ENCODE peak calls at places on chromosomes 3 and 15, in five cellular contexts. One of them, this sample, is unnamed.
A peak's percentile ranks its signal among the peaks of the same experiment; 100 is the strongest.

GRCh38 chr15:59841036-59841435 is 151.9 kb upstream of the BNIP2 start:
- DNase-seq in GM23338: no peak
- DNase-seq in HepG2: no peak
- DNase-seq in HCT116: no peak
- DNase-seq in SK-N-SH: no peak
- DNase-seq in this sample: no peak

GRCh38 chr3:170862618-170863374 is 7.2 kb downstream of the RPL22L1 start:
- DNase-seq in GM23338: peak; percentile 46
- DNase-seq in HepG2: no peak
- DNase-seq in HCT116: no peak
- DNase-seq in SK-N-SH: no peak
- DNase-seq in this sample: no peak

GRCh38 chr15:90019611-90020010 is 18.5 kb downstream of the ZNF710 start:
- DNase-seq in GM23338: no peak
- DNase-seq in HepG2: no peak
- DNase-seq in HCT116: no peak
- DNase-seq in SK-N-SH: no peak
- DNase-seq in this sample: no peak

GRCh38 chr15:46956456-46956855 is 760.8 kb upstream of the SEMA6D start:
- DNase-seq in GM23338: no peak
- DNase-seq in HepG2: no peak
- DNase-seq in HCT116: no peak
- DNase-seq in SK-N-SH: no peak
- DNase-seq in this sample: no peak

GRCh38 chr15:33565099-33565498 is 254.3 kb downstream of the RYR3 start:
- DNase-seq in GM23338: no peak
- DNase-seq in HepG2: no peak
- DNase-seq in HCT116: no peak
- DNase-seq in SK-N-SH: no peak
- DNase-seq in this sample: no peak

GRCh38 chr3:124498891-124499290 is 231.4 kb upstream of the UMPS start:
- DNase-seq in GM23338: no peak
- DNase-seq in HepG2: no peak
- DNase-seq in HCT116: no peak
- DNase-seq in SK-N-SH: no peak
- DNase-seq in this sample: no peak

GRCh38 chr3:2923390-2923789 is 186.8 kb downstream of the IL5RA start:
- DNase-seq in GM23338: peak; percentile 9
- DNase-seq in HepG2: no peak
- DNase-seq in HCT116: no peak
- DNase-seq in SK-N-SH: no peak
- DNase-seq in this sample: no peak

GRCh38 chr3:195066441-195066841 is 204.5 kb downstream of the XXYLT1 start:
- DNase-seq in GM23338: no peak
- DNase-seq in HepG2: no peak
- DNase-seq in HCT116: no peak
- DNase-seq in SK-N-SH: no peak
- DNase-seq in this sample: no peak

GRCh38 chr3:140206196-140207040 is 271.4 kb downstream of the CLSTN2 start:
- DNase-seq in GM23338: peak; percentile 75
- DNase-seq in HepG2: no peak
- DNase-seq in HCT116: no peak
- DNase-seq in SK-N-SH: peak; percentile 57
- DNase-seq in this sample: no peak

GRCh38 chr15:90787881-90788280 is 70.7 kb downstream of the BLM start:
- DNase-seq in GM23338: no peak
- DNase-seq in HepG2: no peak
- DNase-seq in HCT116: no peak
- DNase-seq in SK-N-SH: no peak
- DNase-seq in this sample: no peak

GRCh38 chr15:45855210-45855906 is 220.5 kb downstream of the SQOR start:
- DNase-seq in GM23338: no peak
- DNase-seq in HepG2: peak; percentile 25
- DNase-seq in HCT116: no peak
- DNase-seq in SK-N-SH: no peak
- DNase-seq in this sample: no peak

GRCh38 chr15:32833323-32833944 is 115.6 kb downstream of the GREM1 start:
- DNase-seq in GM23338: no peak
- DNase-seq in HepG2: no peak
- DNase-seq in HCT116: no peak
- DNase-seq in SK-N-SH: no peak
- DNase-seq in this sample: no peak

GRCh38 chr15:44033894-44034293 is 161.2 kb downstream of the FRMD5 start:
- DNase-seq in GM23338: no peak
- DNase-seq in HepG2: no peak
- DNase-seq in HCT116: peak; percentile 16
- DNase-seq in SK-N-SH: peak; percentile 21
- DNase-seq in this sample: peak; percentile 28

GRCh38 chr3:133799794-133800585 is 5.6 kb upstream of the SRPRB start:
- DNase-seq in GM23338: no peak
- DNase-seq in HepG2: peak; percentile 69
- DNase-seq in HCT116: no peak
- DNase-seq in SK-N-SH: no peak
- DNase-seq in this sample: no peak

GRCh38 chr3:41740374-41740773 is 221.5 kb downstream of the ULK4 start:
- DNase-seq in GM23338: no peak
- DNase-seq in HepG2: no peak
- DNase-seq in HCT116: no peak
- DNase-seq in SK-N-SH: no peak
- DNase-seq in this sample: no peak

GRCh38 chr3:159814161-159814560 is 174.5 kb upstream of the IL12A start:
- DNase-seq in GM23338: peak; percentile 91
- DNase-seq in HepG2: no peak
- DNase-seq in HCT116: no peak
- DNase-seq in SK-N-SH: no peak
- DNase-seq in this sample: no peak

GRCh38 chr15:99445272-99445850 is 120.4 kb upstream of the MEF2A start:
- DNase-seq in GM23338: no peak
- DNase-seq in HepG2: no peak
- DNase-seq in HCT116: no peak
- DNase-seq in SK-N-SH: peak; percentile 5
- DNase-seq in this sample: no peak

GRCh38 chr3:153354641-153355040 is 192.6 kb downstream of the RAP2B start:
- DNase-seq in GM23338: no peak
- DNase-seq in HepG2: no peak
- DNase-seq in HCT116: no peak
- DNase-seq in SK-N-SH: no peak
- DNase-seq in this sample: no peak

GRCh38 chr15:92521624-92522008 is 127.9 kb downstream of the ST8SIA2 start:
- DNase-seq in GM23338: peak; percentile 88
- DNase-seq in HepG2: peak; percentile 51
- DNase-seq in HCT116: peak; percentile 46
- DNase-seq in SK-N-SH: peak; percentile 64
- DNase-seq in this sample: peak; percentile 47

GRCh38 chr3:152380048-152380447 is 111.3 kb downstream of the MBNL1 start:
- DNase-seq in GM23338: no peak
- DNase-seq in HepG2: no peak
- DNase-seq in HCT116: no peak
- DNase-seq in SK-N-SH: no peak
- DNase-seq in this sample: no peak

GRCh38 chr3:113594066-113594465 is 61.7 kb downstream of the SIDT1 start:
- DNase-seq in GM23338: no peak
- DNase-seq in HepG2: no peak
- DNase-seq in HCT116: no peak
- DNase-seq in SK-N-SH: no peak
- DNase-seq in this sample: no peak

GRCh38 chr3:39410893-39411292 is 4.4 kb downstream of the RPSA start:
- DNase-seq in GM23338: no peak
- DNase-seq in HepG2: no peak
- DNase-seq in HCT116: no peak
- DNase-seq in SK-N-SH: no peak
- DNase-seq in this sample: no peak
- H3K36me3 ChIP-seq in GM23338: peaks cover 66% of the 10 kb centered on the region
- H3K36me3 ChIP-seq in HepG2: peaks cover 14% of the 10 kb centered on the region
- H3K36me3 ChIP-seq in HCT116: peaks cover 69% of the 10 kb centered on the region
- H3K36me3 ChIP-seq in SK-N-SH: peaks cover 66% of the 10 kb centered on the region
- H3K36me3 ChIP-seq in this sample: peaks cover 36% of the 10 kb centered on the region

GRCh38 chr3:107969994-107970896 is 120.6 kb downstream of the CD47 start:
- DNase-seq in GM23338: no peak
- DNase-seq in HepG2: peak; percentile 21
- DNase-seq in HCT116: no peak
- DNase-seq in SK-N-SH: peak; percentile 33
- DNase-seq in this sample: no peak
- TF ChIP-seq REST in GM23338: no peak
- TF ChIP-seq REST in HepG2: no peak
- TF ChIP-seq REST in HCT116: no peak
- TF ChIP-seq REST in SK-N-SH: no peak
- TF ChIP-seq REST in this sample: no peak

GRCh38 chr15:72532991-72533601 is 59.0 kb downstream of the ARIH1 start:
- DNase-seq in GM23338: peak; percentile 55
- DNase-seq in HepG2: peak; percentile 12
- DNase-seq in HCT116: no peak
- DNase-seq in SK-N-SH: no peak
- DNase-seq in this sample: no peak
- TF ChIP-seq CTCF in GM23338: peak; percentile 76
- TF ChIP-seq CTCF in HepG2: peak; percentile 67
- TF ChIP-seq CTCF in HCT116: peak; percentile 44
- TF ChIP-seq CTCF in SK-N-SH: peak; percentile 42
- TF ChIP-seq CTCF in this sample: peak; percentile 71

GRCh38 chr3:73004316-73004715 is 7.7 kb downstream of the PPP4R2 start:
- DNase-seq in GM23338: no peak
- DNase-seq in HepG2: no peak
- DNase-seq in HCT116: no peak
- DNase-seq in SK-N-SH: no peak
- DNase-seq in this sample: no peak

GRCh38 chr3:73007992-73008712 is 11.5 kb downstream of the PPP4R2 start:
- DNase-seq in GM23338: no peak
- DNase-seq in HepG2: no peak
- DNase-seq in HCT116: no peak
- DNase-seq in SK-N-SH: no peak
- DNase-seq in this sample: no peak

GRCh38 chr3:73009008-73009407 is 12.4 kb downstream of the PPP4R2 start:
- DNase-seq in GM23338: no peak
- DNase-seq in HepG2: no peak
- DNase-seq in HCT116: no peak
- DNase-seq in SK-N-SH: no peak
- DNase-seq in this sample: no peak

GRCh38 chr3:73009750-73010149 is 13.1 kb downstream of the PPP4R2 start:
- DNase-seq in GM23338: no peak
- DNase-seq in HepG2: no peak
- DNase-seq in HCT116: no peak
- DNase-seq in SK-N-SH: no peak
- DNase-seq in this sample: no peak

GRCh38 chr3:73010158-73010557 is 13.5 kb downstream of the PPP4R2 start:
- DNase-seq in GM23338: no peak
- DNase-seq in HepG2: no peak
- DNase-seq in HCT116: no peak
- DNase-seq in SK-N-SH: no peak
- DNase-seq in this sample: no peak
- H3K36me3 ChIP-seq in GM23338: peaks cover 5% of the 10 kb centered on the region
- H3K36me3 ChIP-seq in HepG2: peaks cover 6% of the 10 kb centered on the region
- H3K36me3 ChIP-seq in HCT116: peaks cover 9% of the 10 kb centered on the region
- H3K36me3 ChIP-seq in SK-N-SH: peaks cover 11% of the 10 kb centered on the region
- H3K36me3 ChIP-seq in this sample: peaks cover 6% of the 10 kb centered on the region

This sample was measured in Panc1.